ENCODE peak calls at places on chromosomes 7 and 10, in six cellular contexts. One of them, this sample, is unnamed.

GRCh38 chr7:150936018-150936417 is 42.1 kb downstream of the KCNH2 start:
- DNase-seq in heart left ventricle: no peak
- DNase-seq in transverse colon: no peak
- DNase-seq in CD8-positive, alpha-beta T cell: no peak
- DNase-seq in right atrium auricular region: no peak
- DNase-seq in vagina: no peak
- DNase-seq in this sample: no peak

GRCh38 chr7:91140982-91141381 is 123.3 kb upstream of the FZD1 start:
- DNase-seq in heart left ventricle: no peak
- DNase-seq in transverse colon: no peak
- DNase-seq in CD8-positive, alpha-beta T cell: no peak
- DNase-seq in right atrium auricular region: no peak
- DNase-seq in vagina: no peak
- DNase-seq in this sample: no peak

GRCh38 chr10:102401735-102402511 is 6.4 kb downstream of the NFKB2 start:
- DNase-seq in heart left ventricle: no peak
- DNase-seq in transverse colon: no peak
- DNase-seq in CD8-positive, alpha-beta T cell: no peak
- DNase-seq in right atrium auricular region: no peak
- DNase-seq in vagina: no peak
- DNase-seq in this sample: no peak

GRCh38 chr10:132354356-132355094 is 22.5 kb downstream of the LRRC27 start:
- DNase-seq in heart left ventricle: no peak
- DNase-seq in transverse colon: no peak
- DNase-seq in CD8-positive, alpha-beta T cell: no peak
- DNase-seq in right atrium auricular region: no peak
- DNase-seq in vagina: no peak
- DNase-seq in this sample: no peak

GRCh38 chr10:108632044-108632443 is 1291.3 kb downstream of the XPNPEP1 start:
- DNase-seq in heart left ventricle: no peak
- DNase-seq in transverse colon: no peak
- DNase-seq in CD8-positive, alpha-beta T cell: no peak
- DNase-seq in right atrium auricular region: no peak
- DNase-seq in vagina: no peak
- DNase-seq in this sample: no peak

GRCh38 chr7:113799896-113800295 is 118.9 kb downstream of the PPP1R3A start:
- DNase-seq in heart left ventricle: no peak
- DNase-seq in transverse colon: no peak
- DNase-seq in CD8-positive, alpha-beta T cell: no peak
- DNase-seq in right atrium auricular region: no peak
- DNase-seq in vagina: no peak
- DNase-seq in this sample: peak; percentile 46

GRCh38 chr10:70458329-70459060 is 17.0 kb upstream of the NODAL start:
- DNase-seq in heart left ventricle: peak; percentile 91
- DNase-seq in transverse colon: peak; percentile 67
- DNase-seq in CD8-positive, alpha-beta T cell: no peak
- DNase-seq in right atrium auricular region: peak; percentile 86
- DNase-seq in vagina: no peak
- DNase-seq in this sample: peak; percentile 25

GRCh38 chr7:96388620-96389383 is 66.9 kb upstream of the SLC25A13 start:
- DNase-seq in heart left ventricle: peak; percentile 46
- DNase-seq in transverse colon: no peak
- DNase-seq in CD8-positive, alpha-beta T cell: no peak
- DNase-seq in right atrium auricular region: peak; percentile 69
- DNase-seq in vagina: no peak
- DNase-seq in this sample: no peak

GRCh38 chr10:72292223-72292691 is 18.5 kb downstream of the DDIT4 start:
- DNase-seq in heart left ventricle: no peak
- DNase-seq in transverse colon: peak; percentile 61
- DNase-seq in CD8-positive, alpha-beta T cell: no peak
- DNase-seq in right atrium auricular region: no peak
- DNase-seq in vagina: no peak
- DNase-seq in this sample: peak; percentile 62

GRCh38 chr10:78639629-78640028 is 429.1 kb upstream of the ZMIZ1 start:
- DNase-seq in heart left ventricle: no peak
- DNase-seq in transverse colon: no peak
- DNase-seq in CD8-positive, alpha-beta T cell: no peak
- DNase-seq in right atrium auricular region: no peak
- DNase-seq in vagina: no peak
- DNase-seq in this sample: no peak

GRCh38 chr10:83925133-83925532 is 214.2 kb upstream of the GHITM start:
- DNase-seq in heart left ventricle: no peak
- DNase-seq in transverse colon: no peak
- DNase-seq in CD8-positive, alpha-beta T cell: no peak
- DNase-seq in right atrium auricular region: no peak
- DNase-seq in vagina: no peak
- DNase-seq in this sample: no peak

GRCh38 chr7:130878785-130879184 is 144.8 kb upstream of the KLF14 start:
- DNase-seq in heart left ventricle: no peak
- DNase-seq in transverse colon: no peak
- DNase-seq in CD8-positive, alpha-beta T cell: no peak
- DNase-seq in right atrium auricular region: no peak
- DNase-seq in vagina: no peak
- DNase-seq in this sample: no peak

GRCh38 chr10:130041691-130042225 is 68.9 kb downstream of the C10orf143 start:
- DNase-seq in heart left ventricle: no peak
- DNase-seq in transverse colon: no peak
- DNase-seq in CD8-positive, alpha-beta T cell: no peak
- DNase-seq in right atrium auricular region: no peak
- DNase-seq in vagina: no peak
- DNase-seq in this sample: no peak

GRCh38 chr7:56447864-56448693 is 331.9 kb upstream of the NUPR2 start:
- DNase-seq in heart left ventricle: peak; percentile 39
- DNase-seq in transverse colon: no peak
- DNase-seq in CD8-positive, alpha-beta T cell: no peak
- DNase-seq in right atrium auricular region: no peak
- DNase-seq in vagina: no peak
- DNase-seq in this sample: no peak

GRCh38 chr10:69500864-69501468 is 49.7 kb downstream of the TSPAN15 start:
- DNase-seq in heart left ventricle: no peak
- DNase-seq in transverse colon: no peak
- DNase-seq in CD8-positive, alpha-beta T cell: no peak
- DNase-seq in right atrium auricular region: no peak
- DNase-seq in vagina: peak; percentile 67
- DNase-seq in this sample: no peak

GRCh38 chr10:120517196-120517595 is 60.2 kb downstream of the PLPP4 start:
- DNase-seq in heart left ventricle: no peak
- DNase-seq in transverse colon: no peak
- DNase-seq in CD8-positive, alpha-beta T cell: no peak
- DNase-seq in right atrium auricular region: no peak
- DNase-seq in vagina: no peak
- DNase-seq in this sample: no peak

GRCh38 chr10:131921191-131921590 is 20.4 kb downstream of the PPP2R2D start:
- DNase-seq in heart left ventricle: no peak
- DNase-seq in transverse colon: no peak
- DNase-seq in CD8-positive, alpha-beta T cell: no peak
- DNase-seq in right atrium auricular region: no peak
- DNase-seq in vagina: no peak
- DNase-seq in this sample: no peak

GRCh38 chr7:11331128-11332102 is 357.7 kb downstream of the PHF14 start:
- DNase-seq in heart left ventricle: no peak
- DNase-seq in transverse colon: no peak
- DNase-seq in CD8-positive, alpha-beta T cell: no peak
- DNase-seq in right atrium auricular region: no peak
- DNase-seq in vagina: no peak
- DNase-seq in this sample: no peak

GRCh38 chr10:2928219-2928840 is 139.0 kb upstream of the PFKP start:
- DNase-seq in heart left ventricle: peak; percentile 47
- DNase-seq in transverse colon: peak; percentile 76
- DNase-seq in CD8-positive, alpha-beta T cell: peak; percentile 53
- DNase-seq in right atrium auricular region: peak; percentile 62
- DNase-seq in vagina: no peak
- DNase-seq in this sample: peak; percentile 68

GRCh38 chr10:22631646-22632278 is 82.6 kb downstream of the PIP4K2A start:
- DNase-seq in heart left ventricle: no peak
- DNase-seq in transverse colon: no peak
- DNase-seq in CD8-positive, alpha-beta T cell: no peak
- DNase-seq in right atrium auricular region: no peak
- DNase-seq in vagina: no peak
- DNase-seq in this sample: no peak

GRCh38 chr10:32971536-32972091 is 13.6 kb upstream of the ITGB1 start:
- DNase-seq in heart left ventricle: no peak
- DNase-seq in transverse colon: peak; percentile 42
- DNase-seq in CD8-positive, alpha-beta T cell: no peak
- DNase-seq in right atrium auricular region: no peak
- DNase-seq in vagina: no peak
- DNase-seq in this sample: peak; percentile 76

GRCh38 chr7:50792342-50793114 is 9.8 kb upstream of the GRB10 start:
- DNase-seq in heart left ventricle: peak; percentile 49
- DNase-seq in transverse colon: peak; percentile 18
- DNase-seq in CD8-positive, alpha-beta T cell: no peak
- DNase-seq in right atrium auricular region: no peak
- DNase-seq in vagina: no peak
- DNase-seq in this sample: no peak

GRCh38 chr7:155305251-155305904 is 7.7 kb downstream of the INSIG1 start:
- DNase-seq in heart left ventricle: no peak
- DNase-seq in transverse colon: no peak
- DNase-seq in CD8-positive, alpha-beta T cell: no peak
- DNase-seq in right atrium auricular region: no peak
- DNase-seq in vagina: no peak
- DNase-seq in this sample: no peak

GRCh38 chr10:3106908-3107425 is 39.6 kb downstream of the PFKP start:
- DNase-seq in heart left ventricle: peak; percentile 27
- DNase-seq in transverse colon: no peak
- DNase-seq in CD8-positive, alpha-beta T cell: no peak
- DNase-seq in right atrium auricular region: no peak
- DNase-seq in vagina: no peak
- DNase-seq in this sample: no peak

GRCh38 chr10:8568401-8568800 is 513.9 kb downstream of the GATA3 start:
- DNase-seq in heart left ventricle: no peak
- DNase-seq in transverse colon: no peak
- DNase-seq in CD8-positive, alpha-beta T cell: no peak
- DNase-seq in right atrium auricular region: no peak
- DNase-seq in vagina: no peak
- DNase-seq in this sample: no peak

GRCh38 chr10:15451137-15452094 is 80.3 kb upstream of the FAM171A1 start:
- DNase-seq in heart left ventricle: no peak
- DNase-seq in transverse colon: no peak
- DNase-seq in CD8-positive, alpha-beta T cell: no peak
- DNase-seq in right atrium auricular region: no peak
- DNase-seq in vagina: no peak
- DNase-seq in this sample: no peak

GRCh38 chr10:269440-270074 is 134.3 kb downstream of the ZMYND11 start:
- DNase-seq in heart left ventricle: no peak
- DNase-seq in transverse colon: no peak
- DNase-seq in CD8-positive, alpha-beta T cell: no peak
- DNase-seq in right atrium auricular region: no peak
- DNase-seq in vagina: no peak
- DNase-seq in this sample: no peak
- H3K4me1 ChIP-seq in heart left ventricle: no peaks in the 10 kb centered on the region
- H3K4me1 ChIP-seq in transverse colon: no peaks in the 10 kb centered on the region
- H3K4me1 ChIP-seq in CD8-positive, alpha-beta T cell: no peaks in the 10 kb centered on the region
- H3K4me1 ChIP-seq in right atrium auricular region: no peaks in the 10 kb centered on the region
- H3K4me1 ChIP-seq in vagina: no peaks in the 10 kb centered on the region
- H3K4me1 ChIP-seq in this sample: no peaks in the 10 kb centered on the region

DNA sequence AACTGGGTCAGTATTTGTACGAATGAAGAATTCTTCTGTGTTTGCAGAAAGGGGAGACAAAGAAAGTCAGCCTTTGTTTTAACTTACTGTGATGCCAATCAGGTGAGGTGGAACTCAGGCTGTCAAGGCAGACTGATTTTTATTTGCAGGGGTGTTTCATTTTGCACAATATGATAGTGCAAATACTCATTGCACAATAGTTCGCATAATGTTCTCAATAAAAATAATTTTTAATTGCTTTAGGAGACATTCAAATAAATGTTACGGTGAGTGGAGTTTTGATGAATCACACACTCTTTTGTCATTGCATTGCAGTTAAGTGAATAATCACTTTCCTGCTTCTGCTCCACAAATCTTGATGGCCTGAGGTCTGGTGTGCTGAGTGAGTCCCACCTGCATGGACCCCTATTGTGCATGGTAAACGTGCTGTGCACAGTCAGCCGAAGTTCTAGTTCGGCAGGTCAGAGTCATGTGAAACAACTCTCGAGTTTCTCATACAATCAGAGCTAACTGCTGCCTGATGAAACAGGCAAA is 141.3 kb upstream of the FZD8 start:
- DNase-seq in heart left ventricle: no peak
- DNase-seq in transverse colon: no peak
- DNase-seq in CD8-positive, alpha-beta T cell: no peak
- DNase-seq in right atrium auricular region: no peak
- DNase-seq in vagina: no peak
- DNase-seq in this sample: no peak
- H3K36me3 ChIP-seq in heart left ventricle: no peaks in the 10 kb centered on the region
- H3K36me3 ChIP-seq in transverse colon: no peaks in the 10 kb centered on the region
- H3K36me3 ChIP-seq in CD8-positive, alpha-beta T cell: no peaks in the 10 kb centered on the region
- H3K36me3 ChIP-seq in right atrium auricular region: no peaks in the 10 kb centered on the region
- H3K36me3 ChIP-seq in vagina: no peaks in the 10 kb centered on the region
- H3K36me3 ChIP-seq in this sample: no peaks in the 10 kb centered on the region

GRCh38 chr7:80220022-80220421 is 85.4 kb downstream of the GNAI1 start:
- DNase-seq in heart left ventricle: no peak
- DNase-seq in transverse colon: no peak
- DNase-seq in CD8-positive, alpha-beta T cell: no peak
- DNase-seq in right atrium auricular region: no peak
- DNase-seq in vagina: no peak
- DNase-seq in this sample: no peak

GRCh38 chr7:80218723-80219122 is 84.1 kb downstream of the GNAI1 start:
- DNase-seq in heart left ventricle: no peak
- DNase-seq in transverse colon: no peak
- DNase-seq in CD8-positive, alpha-beta T cell: no peak
- DNase-seq in right atrium auricular region: no peak
- DNase-seq in vagina: no peak
- DNase-seq in this sample: peak; percentile 9

GRCh38 chr7:80230327-80230726 is 95.7 kb downstream of the GNAI1 start:
- DNase-seq in heart left ventricle: no peak
- DNase-seq in transverse colon: no peak
- DNase-seq in CD8-positive, alpha-beta T cell: no peak
- DNase-seq in right atrium auricular region: no peak
- DNase-seq in vagina: no peak
- DNase-seq in this sample: no peak

GRCh38 chr7:80225361-80225760 is 90.7 kb downstream of the GNAI1 start:
- DNase-seq in heart left ventricle: no peak
- DNase-seq in transverse colon: no peak
- DNase-seq in CD8-positive, alpha-beta T cell: no peak
- DNase-seq in right atrium auricular region: no peak
- DNase-seq in vagina: no peak
- DNase-seq in this sample: no peak

GRCh38 chr7:80224416-80224815 is 89.8 kb downstream of the GNAI1 start:
- DNase-seq in heart left ventricle: no peak
- DNase-seq in transverse colon: no peak
- DNase-seq in CD8-positive, alpha-beta T cell: no peak
- DNase-seq in right atrium auricular region: no peak
- DNase-seq in vagina: no peak
- DNase-seq in this sample: no peak
- H3K27ac ChIP-seq in heart left ventricle: no peak overlapping the region
- H3K27ac ChIP-seq in transverse colon: no peak overlapping the region
- H3K27ac ChIP-seq in CD8-positive, alpha-beta T cell: no peak overlapping the region
- H3K27ac ChIP-seq in right atrium auricular region: no peak overlapping the region
- H3K27ac ChIP-seq in vagina: no peak overlapping the region
- H3K27ac ChIP-seq in this sample: no peak overlapping the region

DNA sequence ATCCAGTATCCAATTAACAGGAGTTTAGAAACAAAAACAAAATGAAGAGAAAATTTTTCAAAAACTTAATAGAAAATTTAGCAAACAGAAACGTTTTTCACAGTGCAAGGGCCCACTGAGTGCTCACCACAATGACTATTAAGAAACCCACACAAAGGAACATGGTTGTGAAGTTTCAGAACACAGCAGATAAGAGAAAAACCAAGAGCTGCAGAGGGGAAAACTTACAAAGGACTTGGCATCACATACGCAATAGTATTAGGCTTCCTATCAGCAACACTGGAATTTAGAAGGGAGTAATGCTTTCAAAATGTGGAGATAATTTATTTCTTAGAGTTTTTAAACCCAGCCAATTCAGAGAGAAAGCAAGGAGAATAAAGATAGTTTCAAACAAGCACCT is 1.7 kb upstream of the C7orf25 start:
- DNase-seq in heart left ventricle: no peak
- DNase-seq in transverse colon: no peak
- DNase-seq in CD8-positive, alpha-beta T cell: no peak
- DNase-seq in right atrium auricular region: no peak
- DNase-seq in vagina: no peak
- DNase-seq in this sample: no peak
- H3K4me1 ChIP-seq in heart left ventricle: no peaks in the 10 kb centered on the region
- H3K4me1 ChIP-seq in transverse colon: peaks cover 19% of the 10 kb centered on the region
- H3K4me1 ChIP-seq in CD8-positive, alpha-beta T cell: peaks cover 34% of the 10 kb centered on the region
- H3K4me1 ChIP-seq in right atrium auricular region: peaks cover 16% of the 10 kb centered on the region
- H3K4me1 ChIP-seq in vagina: peaks cover 18% of the 10 kb centered on the region
- H3K4me1 ChIP-seq in this sample: no peaks in the 10 kb centered on the region